ENCODE peak calls at places on chromosomes 4 and X, in ten cellular contexts. Z is effector memory CD4-positive, alpha-beta T cell; C is sigmoid colon; E is cardiac muscle cell; J is upper lobe of right lung; B is NT2/D1; L is esophagus squamous epithelium; P is tibial nerve; O is naive thymus-derived CD4-positive, alpha-beta T cell; Y is right cardiac atrium. M is an unnamed sample.

GRCh38 chrX:3527811-3528210 is 181.4 kb upstream of the MXRA5 start:
- DNase-seq in C (no peak), P (no peak), J (no peak), B (no peak), Z (no peak), L (no peak), Y (no peak), O (no peak), E (no peak), M (no peak)

GRCh38 chr4:99979872-99980271 is 29.8 kb upstream of the H2AZ1 start:
- DNase-seq in L (no peak), C (no peak), Z (no peak), J (no peak), Y (no peak), E (no peak), P (no peak), B (no peak), O (no peak), M (no peak)

GRCh38 chrX:115892787-115893671 is 277.5 kb upstream of the AGTR2 start:
- DNase-seq in E (peak; percentile 15), B (peak; percentile 32), L (no peak), J (no peak), Y (peak; percentile 80), O (peak; percentile 52), P (no peak), C (peak; percentile 80), Z (no peak), M (no peak)

GRCh38 chrX:8820910-8821527 is 19.8 kb upstream of the FAM9A start:
- DNase-seq in O (no peak), E (peak; percentile 71), Y (no peak), C (no peak), B (peak; percentile 64), L (no peak), P (no peak), Z (no peak), J (no peak), M (no peak)

GRCh38 chr4:111268769-111269414 is 646.0 kb upstream of the PITX2 start:
- DNase-seq in Y (no peak), O (no peak), C (no peak), J (no peak), E (no peak), Z (no peak), B (no peak), L (no peak), P (no peak), M (no peak)

GRCh38 chr4:113316879-113317278 is 267.4 kb downstream of the ANK2 start:
- DNase-seq in Y (no peak), P (no peak), B (no peak), L (no peak), O (peak; percentile 14), E (no peak), C (no peak), Z (no peak), J (no peak), M (no peak)

GRCh38 chrX:16212024-16212423 is 44.7 kb downstream of the MAGEB17 start:
- DNase-seq in L (no peak), O (no peak), J (no peak), Y (no peak), C (no peak), E (no peak), Z (no peak), B (no peak), P (no peak), M (no peak)

GRCh38 chr4:96194993-96195392 is 355.1 kb downstream of the PDHA2 start:
- DNase-seq in P (no peak), J (no peak), L (no peak), C (no peak), B (no peak), E (no peak), O (no peak), Y (no peak), Z (no peak), M (no peak)

GRCh38 chrX:15524417-15524816 is 23.8 kb downstream of the BMX start:
- DNase-seq in C (no peak), B (no peak), Y (no peak), J (no peak), Z (no peak), P (no peak), L (no peak), E (peak; percentile 42), O (no peak), M (no peak)

GRCh38 chr4:166091146-166091545 is 218.1 kb downstream of the TLL1 start:
- DNase-seq in Z (no peak), C (no peak), B (no peak), E (no peak), J (no peak), O (no peak), Y (no peak), L (no peak), P (no peak), M (no peak)
- H3K4me3 ChIP-seq in Z (no peak overlapping the region), C (no peak overlapping the region), B (no peak overlapping the region), E (no peak overlapping the region), J (no peak overlapping the region), O (no peak overlapping the region), Y (no peak overlapping the region), L (no peak overlapping the region), P (no peak overlapping the region), M (no peak overlapping the region)

GRCh38 chr4:1409806-1410425 is 3.7 kb upstream of the NKX1-1 start:
- DNase-seq in B (no peak), C (peak; percentile 41), Z (no peak), L (no peak), J (peak; percentile 55), E (no peak), Y (peak; percentile 46), P (no peak), O (no peak), M (peak; percentile 54)

GRCh38 chr4:1413221-1413663 is 7.0 kb upstream of the NKX1-1 start:
- DNase-seq in J (peak; percentile 26), E (no peak), Y (peak; percentile 46), C (peak; percentile 28), Z (no peak), B (no peak), L (no peak), O (no peak), P (no peak), M (no peak)

GRCh38 chr4:1412376-1413220 is 6.4 kb upstream of the NKX1-1 start:
- DNase-seq in B (no peak), E (no peak), C (no peak), O (no peak), P (no peak), Z (no peak), Y (no peak), J (peak; percentile 30), L (no peak), M (no peak)

GRCh38 chr4:1410491-1411325 is 4.5 kb upstream of the NKX1-1 start:
- DNase-seq in C (peak; percentile 51), L (no peak), B (peak; percentile 76), P (no peak), Y (peak; percentile 86), Z (no peak), E (peak; percentile 94), J (peak; percentile 71), O (peak; percentile 40), M (peak; percentile 60)

DNA sequence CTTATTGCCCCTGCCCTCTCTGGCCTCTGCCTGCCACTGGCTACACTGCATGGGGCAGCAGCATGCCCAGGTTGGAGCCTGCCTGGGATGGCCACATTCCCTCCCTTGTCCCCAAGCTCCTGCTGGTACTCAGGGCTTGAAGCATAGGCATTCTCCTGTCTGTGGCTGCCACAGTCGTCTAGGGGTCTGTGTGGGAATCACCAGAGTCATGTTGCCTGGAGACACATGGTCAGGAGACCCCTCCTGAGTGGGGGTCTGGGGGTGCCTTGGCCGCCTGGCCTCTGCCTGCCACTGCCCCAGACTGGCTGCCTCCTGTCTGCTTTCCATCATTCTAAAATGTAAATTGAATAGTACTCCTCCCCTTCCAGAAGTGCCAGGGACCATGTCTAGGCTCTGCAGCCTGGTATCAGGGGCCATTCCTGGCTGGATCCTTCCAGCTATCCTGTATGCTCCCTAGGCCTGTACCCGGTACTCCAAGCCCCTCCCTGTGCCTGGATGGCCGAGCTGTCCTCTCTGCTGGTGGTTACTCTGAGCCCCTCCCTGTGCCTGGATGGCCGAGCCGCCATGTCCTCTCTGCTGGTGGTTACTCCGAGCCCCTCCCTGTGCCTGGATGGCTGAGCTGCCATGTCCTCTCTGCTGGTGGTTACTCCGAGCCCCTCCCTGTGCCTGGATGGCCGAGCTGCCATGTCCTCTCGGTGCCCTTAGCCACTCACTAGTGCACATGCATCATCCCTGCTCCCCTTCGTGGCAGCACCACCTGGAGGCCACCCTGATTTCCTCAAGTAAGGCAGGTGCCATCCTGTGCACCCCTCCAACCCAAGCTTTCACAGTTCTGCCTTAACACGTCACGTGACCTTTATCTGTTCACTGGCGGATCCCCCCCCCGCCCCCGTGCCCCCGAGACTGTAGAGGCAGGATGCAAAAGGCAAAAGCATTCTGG is 5.5 kb upstream of the NKX1-1 start:
- DNase-seq in Z (no peak), Y (no peak), E (no peak), P (no peak), O (no peak), B (no peak), C (peak; percentile 44), J (peak; percentile 35), L (no peak), M (no peak)
- H3K27me3 ChIP-seq in Z (peaks cover 60% of the 10 kb centered on the region), Y (no peaks in the 10 kb centered on the region), E (peaks cover 97% of the 10 kb centered on the region), P (no peaks in the 10 kb centered on the region), O (no peaks in the 10 kb centered on the region), B (peaks cover 82% of the 10 kb centered on the region), C (peaks cover 54% of the 10 kb centered on the region), J (peaks cover 89% of the 10 kb centered on the region), L (peaks cover 16% of the 10 kb centered on the region), M (peaks cover 97% of the 10 kb centered on the region)

GRCh38 chr4:102007959-102008425 is 217.5 kb downstream of the BANK1 start:
- DNase-seq in O (no peak), P (no peak), C (no peak), Z (no peak), J (no peak), L (no peak), E (no peak), Y (no peak), B (no peak), M (no peak)
- H3K4me3 ChIP-seq in O (no peak overlapping the region), P (no peak overlapping the region), C (no peak overlapping the region), Z (no peak overlapping the region), J (no peak overlapping the region), L (no peak overlapping the region), E (no peak overlapping the region), Y (no peak overlapping the region), B (no peak overlapping the region), M (no peak overlapping the region)

GRCh38 chr4:4397441-4397819 is 10.5 kb downstream of the NSG1 start:
- DNase-seq in O (no peak), B (no peak), P (no peak), L (no peak), E (no peak), J (no peak), Y (no peak), C (no peak), Z (no peak), M (no peak)

GRCh38 chr4:4398430-4398829 is 11.5 kb downstream of the NSG1 start:
- DNase-seq in B (no peak), L (no peak), P (no peak), E (no peak), Z (no peak), Y (no peak), J (no peak), O (no peak), C (no peak), M (no peak)

GRCh38 chr4:4394644-4395043 is 7.7 kb downstream of the NSG1 start:
- DNase-seq in J (no peak), Z (no peak), E (no peak), P (no peak), C (no peak), O (no peak), B (no peak), L (no peak), Y (no peak), M (no peak)

GRCh38 chr4:4396628-4397440 is 9.9 kb downstream of the NSG1 start:
- DNase-seq in O (no peak), L (no peak), B (peak; percentile 22), P (no peak), J (no peak), Y (no peak), C (no peak), E (no peak), Z (no peak), M (no peak)

GRCh38 chr4:4395849-4396627 is 9.1 kb downstream of the NSG1 start:
- DNase-seq in P (no peak), J (no peak), Y (no peak), E (peak; percentile 63), L (no peak), C (no peak), O (no peak), B (no peak), Z (no peak), M (no peak)
- H3K27me3 ChIP-seq in P (no peaks in the 10 kb centered on the region), J (peaks cover 36% of the 10 kb centered on the region), Y (no peaks in the 10 kb centered on the region), E (peaks cover 22% of the 10 kb centered on the region), L (no peaks in the 10 kb centered on the region), C (no peaks in the 10 kb centered on the region), O (no peaks in the 10 kb centered on the region), B (peaks cover 10% of the 10 kb centered on the region), Z (no peaks in the 10 kb centered on the region), M (peaks cover 51% of the 10 kb centered on the region)